ENCODE peak calls at places on chromosomes 7 and 10, in four cellular contexts. R, O, M and I are unnamed samples.

GRCh38 chr7:64959072-64959747 is 31.6 kb downstream of the ZNF117 start:
- DNase-seq in R (no peak), O (no peak), M (no peak), I (peak)

GRCh38 chr10:84348860-84349259 is 20.5 kb downstream of the CCSER2 start:
- DNase-seq in R (no peak), O (peak), M (no peak), I (no peak)

GRCh38 chr10:15457382-15457781 is 86.3 kb upstream of the FAM171A1 start:
- DNase-seq in R (no peak), O (no peak), M (no peak), I (peak)

GRCh38 chr7:106693659-106694353 is 32.8 kb upstream of the CCDC71L start:
- DNase-seq in R (no peak), O (peak), M (no peak), I (no peak)

GRCh38 chr7:108253275-108254044 is 123.3 kb upstream of the LAMB4 start:
- DNase-seq in R (no peak), O (no peak), M (no peak), I (no peak)

GRCh38 chr10:100739516-100740368 is 5.6 kb upstream of the PAX2 start:
- DNase-seq in R (peak), O (no peak), M (peak), I (peak)

GRCh38 chr10:102517553-102517952 is 13.8 kb downstream of the SUFU start:
- DNase-seq in R (no peak), O (peak), M (no peak), I (no peak)

GRCh38 chr10:102414749-102415148 is 3.8 kb downstream of the PSD start:
- DNase-seq in R (no peak), O (no peak), M (no peak), I (no peak)

DNA sequence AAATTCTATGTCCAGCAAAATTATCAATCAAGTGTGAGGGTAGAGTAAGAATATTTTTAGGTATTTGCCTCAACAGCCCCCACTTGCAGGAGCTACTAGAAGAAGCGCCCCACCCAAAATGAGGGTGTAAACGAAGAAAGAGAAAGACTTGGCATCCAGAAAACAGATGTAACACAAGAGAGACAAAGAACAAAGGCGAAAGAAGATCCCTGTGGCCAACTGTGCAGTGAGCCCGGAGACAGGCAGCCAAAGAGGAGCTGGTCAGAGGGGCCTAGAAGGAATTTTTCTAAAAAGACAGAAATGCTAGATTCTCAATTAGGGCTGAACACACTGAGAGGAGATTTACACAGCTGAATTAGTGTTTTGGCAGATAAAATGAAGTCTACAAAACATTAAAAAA is 29.6 kb upstream of the EIF5AL1 start:
- DNase-seq in R (no peak), O (no peak), M (no peak), I (no peak)
- H3K56ac ChIP-seq in R (no peak), O (no peak), M (no peak), I (no peak)

GRCh38 chr10:73881221-73881919 is 7.0 kb upstream of the CAMK2G start:
- DNase-seq in R (no peak), O (peak), M (no peak), I (no peak)

GRCh38 chr10:73886625-73887024 is 12.3 kb upstream of the CAMK2G start:
- DNase-seq in R (no peak), O (no peak), M (no peak), I (peak)

GRCh38 chr10:73886085-73886529 is 11.8 kb upstream of the CAMK2G start:
- DNase-seq in R (peak), O (peak), M (peak), I (peak)

GRCh38 chr10:73883553-73883952 is 9.2 kb upstream of the CAMK2G start:
- DNase-seq in R (no peak), O (no peak), M (no peak), I (no peak)

DNA sequence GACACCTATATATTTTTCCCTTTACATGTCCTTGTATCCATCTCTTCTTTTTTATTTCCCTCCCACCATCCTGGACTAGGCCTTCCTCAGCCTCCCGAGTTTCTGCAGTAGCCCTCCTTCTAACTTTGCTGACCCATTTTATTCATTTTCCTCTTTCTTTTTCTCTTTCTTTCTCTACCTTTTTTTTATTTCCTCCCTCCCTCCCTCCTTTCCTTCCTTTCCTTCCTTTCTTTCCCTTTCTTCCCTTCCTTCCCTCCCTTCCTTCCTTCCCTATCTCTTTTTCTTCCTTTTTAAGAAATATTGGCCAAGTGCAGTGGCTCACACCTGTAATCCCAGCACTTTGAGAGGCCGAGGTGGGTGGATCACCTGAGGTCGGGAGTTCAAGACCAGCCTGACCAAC is 9.7 kb upstream of the CAMK2G start:
- DNase-seq in R (no peak), O (no peak), M (no peak), I (no peak)
- H4K5ac ChIP-seq in R (no peak), O (no peak), M (no peak), I (no peak)

DNA sequence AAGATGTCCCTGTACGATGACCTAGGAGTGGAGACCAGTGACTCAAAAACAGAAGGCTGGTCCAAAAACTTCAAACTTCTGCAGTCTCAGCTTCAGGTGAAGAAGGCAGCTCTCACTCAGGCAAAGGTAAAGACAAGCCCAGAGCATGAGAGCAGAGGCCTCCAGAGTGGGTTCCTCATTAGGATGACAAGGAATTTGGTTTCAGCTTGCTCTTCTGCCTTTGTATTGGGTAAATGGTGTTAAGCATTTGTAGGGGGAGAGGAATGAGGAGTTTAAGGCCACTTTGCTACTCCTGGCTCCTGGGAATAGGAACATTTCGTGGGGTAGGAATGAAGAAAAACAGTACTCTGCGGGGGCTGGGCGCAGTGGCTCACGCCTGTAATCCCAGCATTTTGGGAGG is 8.2 kb downstream of the RBM17 start:
- DNase-seq in R (peak), O (no peak), M (no peak), I (peak)
- H3K4ac ChIP-seq in R (no peak), O (no peak), M (no peak), I (no peak)

GRCh38 chr7:26499316-26499897 is 207.7 kb downstream of the SNX10 start:
- DNase-seq in R (no peak), O (no peak), M (no peak), I (no peak)

GRCh38 chr7:26493737-26494423 is 202.2 kb downstream of the SNX10 start:
- DNase-seq in R (no peak), O (no peak), M (no peak), I (no peak)

GRCh38 chr7:26495569-26495968 is 203.9 kb downstream of the SNX10 start:
- DNase-seq in R (no peak), O (no peak), M (no peak), I (no peak)

GRCh38 chr7:26500749-26501352 is 209.2 kb downstream of the SNX10 start:
- DNase-seq in R (no peak), O (peak), M (no peak), I (peak)

GRCh38 chr7:26497801-26498596 is 206.3 kb downstream of the SNX10 start:
- DNase-seq in R (no peak), O (no peak), M (no peak), I (peak)
- H3K56ac ChIP-seq in R (no peak), O (no peak), M (no peak), I (no peak)

GRCh38 chr10:14208231-14208630 is 122.5 kb downstream of the FRMD4A start:
- DNase-seq in R (peak), O (no peak), M (no peak), I (no peak)

GRCh38 chr10:14200645-14201534 is 129.8 kb downstream of the FRMD4A start:
- DNase-seq in R (peak), O (peak), M (peak), I (peak)

DNA sequence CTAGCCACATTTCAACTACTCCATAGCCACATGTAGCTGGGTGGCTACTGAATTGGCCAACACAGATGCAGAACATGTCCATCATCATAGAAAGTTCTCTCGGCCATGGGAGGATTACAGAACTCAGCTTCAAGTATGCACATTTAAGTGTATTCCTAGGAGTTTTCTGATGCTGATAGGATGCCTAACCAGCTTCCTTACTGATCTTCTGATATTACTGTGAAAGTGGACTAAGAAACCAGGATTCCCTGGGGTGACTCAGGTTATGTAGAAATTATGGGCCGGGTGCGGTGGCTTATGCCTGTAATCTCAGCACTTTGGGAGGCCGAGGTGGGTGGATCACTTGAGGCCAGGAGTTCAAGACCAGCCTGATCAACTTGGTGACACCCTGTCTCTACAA is 125.5 kb downstream of the FRMD4A start:
- DNase-seq in R (no peak), O (no peak), M (no peak), I (no peak)
- H4K5ac ChIP-seq in R (no peak), O (no peak), M (no peak), I (no peak)

GRCh38 chr10:93745411-93746065 is 12.2 kb upstream of the LGI1 start:
- DNase-seq in R (peak), O (no peak), M (peak), I (peak)
- H3K4ac ChIP-seq in R (no peak), O (no peak), M (no peak), I (no peak)

GRCh38 chr7:133980794-133981193 is 146.3 kb upstream of the LRGUK start:
- DNase-seq in R (no peak), O (no peak), M (no peak), I (peak)
- H3K56ac ChIP-seq in R (no peak), O (no peak), M (no peak), I (no peak)

DNA sequence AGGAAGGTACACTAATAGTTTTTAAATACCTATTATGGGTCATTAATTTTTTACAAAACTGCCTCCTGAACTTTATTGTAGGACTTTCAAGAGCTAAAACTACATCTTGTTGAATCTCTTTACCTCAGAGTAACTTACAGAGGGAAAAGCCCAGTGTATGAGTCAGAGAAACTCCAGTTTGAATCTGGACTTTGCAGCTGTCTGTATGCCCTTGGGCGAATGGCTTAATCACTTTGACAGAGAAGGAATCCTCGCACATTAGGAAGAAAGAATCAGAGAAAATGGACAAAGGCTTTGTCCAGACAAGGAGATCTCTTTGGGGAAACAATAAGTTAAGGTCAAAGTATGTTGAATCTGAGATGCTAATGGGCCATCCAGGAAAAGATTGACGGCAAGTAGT is 484.3 kb upstream of the CELF2 start:
- DNase-seq in R (no peak), O (peak), M (no peak), I (no peak)
- H4K5ac ChIP-seq in R (no peak), O (no peak), M (no peak), I (no peak)